ENCODE peak calls at places on chromosomes 7 and 10, in nine cellular contexts. S is PC-3, V is HCT116, D is hepatocyte, W is neural progenitor cell, R is GM23338, P is SK-N-SH, B is OCI-LY7, F is MM.1S. Z is an unnamed sample.

GRCh38 chr10:119341236-119342016 is 134.1 kb downstream of the GRK5 start:
- DNase-seq in S (peak), V (no peak), D (peak), W (no peak), R (no peak), P (no peak), B (no peak), F (no peak), Z (peak)

GRCh38 chr7:155644178-155644970 is at the start of gene RBM33:
- DNase-seq in S (peak), V (peak), D (peak), W (peak), R (peak), P (peak), B (peak), F (peak), Z (peak)

GRCh38 chr7:18824157-18824556 is 293.3 kb downstream of the TWIST1 start:
- DNase-seq in S (peak), V (no peak), D (peak), W (no peak), R (no peak), P (no peak), B (no peak), F (no peak), Z (no peak)

GRCh38 chr10:80414126-80414898 is 6.0 kb downstream of the PRXL2A start:
- DNase-seq in S (no peak), V (no peak), D (no peak), W (no peak), R (no peak), P (peak), B (no peak), F (no peak), Z (no peak)

GRCh38 chr10:132986076-132986475 is 43.7 kb upstream of the CFAP46 start:
- DNase-seq in S (no peak), V (no peak), D (no peak), W (no peak), R (no peak), P (no peak), B (no peak), F (no peak), Z (no peak)

GRCh38 chr10:114613237-114613979 is 44.7 kb downstream of the ABLIM1 start:
- DNase-seq in S (no peak), V (no peak), D (no peak), W (no peak), R (no peak), P (no peak), B (no peak), F (no peak), Z (no peak)

GRCh38 chr10:117578490-117578889 is 35.9 kb downstream of the EMX2 start:
- DNase-seq in S (no peak), V (no peak), D (no peak), W (no peak), R (no peak), P (no peak), B (no peak), F (no peak), Z (no peak)

GRCh38 chr7:11895352-11895751 is 63.4 kb upstream of the THSD7A start:
- DNase-seq in S (no peak), V (no peak), D (no peak), W (no peak), R (no peak), P (peak), B (no peak), F (no peak), Z (no peak)

GRCh38 chr10:6115824-6116350 is 27.1 kb downstream of the RBM17 start:
- DNase-seq in S (peak), V (no peak), D (no peak), W (no peak), R (no peak), P (no peak), B (no peak), F (no peak), Z (no peak)

GRCh38 chr7:106560482-106560881 is 100.5 kb downstream of the CCDC71L start:
- DNase-seq in S (no peak), V (no peak), D (no peak), W (no peak), R (no peak), P (no peak), B (no peak), F (no peak), Z (no peak)

GRCh38 chr7:22231141-22231540 is 125.8 kb downstream of the RAPGEF5 start:
- DNase-seq in S (no peak), V (no peak), D (no peak), W (no peak), R (no peak), P (no peak), B (no peak), F (no peak), Z (no peak)
- H3K27ac ChIP-seq in S (no peak), V (no peak), D (no peak), W (no peak), R (no peak), P (no peak), B (no peak), F (no peak), Z (no peak)

GRCh38 chr10:34112431-34112830 is 702.7 kb downstream of the PARD3 start:
- DNase-seq in S (no peak), V (no peak), D (no peak), W (no peak), R (no peak), P (no peak), B (no peak), F (no peak), Z (peak)
- TF ChIP-seq EZH2phosphoT487 in S (no peak), V (no peak), D (no peak), W (no peak), R (no peak), P (no peak), B (no peak), F (no peak), Z (no peak)

DNA sequence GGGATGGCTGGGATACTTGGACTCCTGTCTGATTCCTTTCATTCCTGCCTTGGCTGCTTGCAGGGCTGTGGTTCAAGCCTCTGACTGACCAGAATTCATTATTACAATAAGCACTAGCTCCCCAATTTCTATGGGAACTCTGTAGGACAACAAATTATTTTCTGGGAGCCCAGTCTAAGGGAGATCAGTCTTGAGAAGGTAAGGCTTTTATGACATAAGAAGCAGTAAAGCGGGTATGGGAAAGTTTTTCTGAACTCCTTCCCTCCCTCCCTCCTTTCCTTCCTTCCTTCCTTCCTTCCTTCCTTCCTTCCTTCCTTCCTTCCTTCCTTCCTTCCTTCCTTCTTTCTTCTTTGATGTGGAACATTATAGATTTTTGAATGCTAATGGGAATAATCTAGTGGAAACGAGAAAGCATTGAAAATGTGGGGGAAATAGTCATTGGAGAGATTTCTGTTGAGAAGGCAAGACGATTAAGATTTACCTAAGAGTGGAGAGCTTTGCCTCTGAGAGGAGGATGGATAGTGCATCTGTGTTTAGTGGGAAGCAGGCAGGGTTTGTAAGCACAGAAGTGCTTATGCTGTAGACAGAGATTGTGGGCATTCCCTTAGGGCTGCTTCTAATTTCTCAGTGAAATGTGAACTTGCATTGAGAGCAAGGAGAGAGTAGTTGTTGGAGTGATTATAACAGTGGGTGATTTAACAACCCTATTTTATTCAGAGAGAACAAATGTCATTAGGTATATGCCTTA is 201.5 kb downstream of the DNAJB9 start:
- DNase-seq in S (no peak), V (no peak), D (no peak), W (no peak), R (no peak), P (no peak), B (no peak), F (no peak), Z (no peak)
- H3K27ac ChIP-seq in S (no peak), V (no peak), D (no peak), W (no peak), R (no peak), P (no peak), B (no peak), F (no peak), Z (no peak)

GRCh38 chr7:116218051-116218645 is 7.8 kb downstream of the TES start:
- DNase-seq in S (peak), V (peak), D (peak), W (no peak), R (no peak), P (peak), B (no peak), F (no peak), Z (peak)
- TF ChIP-seq EZH2phosphoT487 in S (no peak), V (no peak), D (no peak), W (no peak), R (no peak), P (no peak), B (no peak), F (no peak), Z (no peak)

GRCh38 chr10:11877506-11877905 is 54.4 kb downstream of the PROSER2 start:
- DNase-seq in S (no peak), V (no peak), D (no peak), W (no peak), R (no peak), P (no peak), B (no peak), F (no peak), Z (no peak)
- H3K27ac ChIP-seq in S (peak), V (peak), D (peak), W (no peak), R (no peak), P (no peak), B (no peak), F (no peak), Z (no peak)

DNA sequence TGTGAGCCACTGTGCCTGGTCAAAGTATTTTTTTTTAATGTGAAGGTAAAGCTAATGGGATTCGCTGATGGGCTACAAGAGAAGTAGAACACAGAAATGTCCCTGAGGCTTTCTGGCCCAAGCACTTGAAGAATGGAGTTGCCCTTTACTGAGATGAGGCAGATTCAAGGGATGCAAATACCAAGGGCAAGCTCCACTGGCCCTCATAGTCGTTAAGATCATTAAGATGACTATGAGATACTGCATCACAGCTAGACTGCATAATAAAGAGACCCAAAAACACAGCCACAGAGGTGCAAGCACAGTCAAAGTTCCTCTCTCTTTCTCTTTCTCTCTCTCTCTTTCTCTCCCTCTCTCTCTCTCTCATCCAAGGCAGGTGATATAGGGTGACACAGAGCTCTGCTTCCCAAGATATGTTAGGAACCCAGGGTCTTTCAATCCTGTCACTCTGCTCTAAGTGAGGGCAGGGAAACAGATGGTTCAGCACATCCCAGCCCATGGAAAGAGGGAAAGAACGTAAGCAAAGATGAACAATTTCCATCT is 117.4 kb downstream of the SFMBT2 start:
- DNase-seq in S (no peak), V (no peak), D (no peak), W (no peak), R (no peak), P (no peak), B (no peak), F (no peak), Z (no peak)
- TF ChIP-seq EZH2phosphoT487 in S (no peak), V (no peak), D (no peak), W (no peak), R (no peak), P (no peak), B (no peak), F (no peak), Z (no peak)

Z was measured in GM23248.